ENCODE peak calls at places on chromosomes 11 and 22, in seven cellular contexts. M is Panc1; T is activated CD8-positive, alpha-beta memory T cell treated with anti-CD3 and anti-CD28 coated beads, Interleukin-2, amount 50 U/mL, for 4 hours; Z is AG09319; P is pons; Q is GDM1; V is hypothalamus. J is an unnamed sample.

GRCh38 chr11:134742228-134742612 is 330.2 kb upstream of the B3GAT1 start:
- DNase-seq in V (no peak), P (no peak), Q (no peak), Z (no peak), M (no peak), T (no peak), J (no peak)

GRCh38 chr11:118054712-118055640 is 21.9 kb upstream of the TMPRSS4 start:
- DNase-seq in V (no peak), Z (no peak), M (no peak), T (no peak), Q (no peak), P (no peak), J (no peak)

GRCh38 chr11:125929445-125930075 is 16.3 kb upstream of the VSIG10L2 start:
- DNase-seq in T (no peak), M (no peak), Q (no peak), Z (no peak), P (peak; percentile 72), V (no peak), J (no peak)

GRCh38 chr22:23356094-23356493 is 175.8 kb downstream of the BCR start:
- DNase-seq in T (no peak), M (no peak), V (no peak), Z (no peak), P (no peak), Q (no peak), J (no peak)

GRCh38 chr11:92779746-92780145 is 189.7 kb upstream of the MTNR1B start:
- DNase-seq in P (no peak), M (no peak), T (no peak), Q (no peak), V (no peak), Z (no peak), J (no peak)

GRCh38 chr11:114348200-114349191 is 51.8 kb downstream of the C11orf71 start:
- DNase-seq in T (no peak), M (peak; percentile 17), P (peak; percentile 78), Z (peak; percentile 42), Q (no peak), V (no peak), J (peak; percentile 65)

GRCh38 chr11:108027057-108027456 is 18.4 kb downstream of the CUL5 start:
- DNase-seq in P (no peak), V (no peak), T (no peak), Q (no peak), Z (no peak), M (no peak), J (no peak)

GRCh38 chr11:127993788-127994187 is 593.6 kb downstream of the ETS1 start:
- DNase-seq in Z (no peak), V (no peak), P (no peak), Q (no peak), M (no peak), T (no peak), J (no peak)

GRCh38 chr11:66745356-66746235 is 16.6 kb upstream of the SPTBN2 start:
- DNase-seq in M (no peak), Z (no peak), V (no peak), T (peak; percentile 41), P (no peak), Q (no peak), J (peak; percentile 40)